ENCODE peak calls at places on chromosomes 16 and 17, in four cellular contexts. A is lung; X is stimulated activated naive CD8-positive, alpha-beta T cell treated with anti-CD3 and anti-CD28 coated beads, Interleukin-15, amount 100 ng/mL, for 72 hours; U is GM04504. Q is an unnamed sample.

GRCh38 chr17:57008958-57009357 is 31.0 kb downstream of the SCPEP1 start:
- DNase-seq in A (no peak), X (no peak), U (no peak), Q (no peak)

GRCh38 chr17:71467719-71468118 is 653.1 kb upstream of the SOX9 start:
- DNase-seq in A (no peak), X (no peak), U (no peak), Q (no peak)

GRCh38 chr16:55475919-55476318 is 3.1 kb upstream of the MMP2 start:
- DNase-seq in A (no peak), X (no peak), U (no peak), Q (no peak)

GRCh38 chr16:89241187-89242003 is 23.9 kb downstream of the ZNF778 start:
- DNase-seq in A (peak), X (peak), U (peak), Q (peak)

GRCh38 chr16:30741461-30741914 is 6.7 kb upstream of the PHKG2 start:
- DNase-seq in A (peak), X (no peak), U (peak), Q (peak)

GRCh38 chr17:33284022-33284421 is 9.1 kb downstream of the ASIC2 start:
- DNase-seq in A (no peak), X (no peak), U (peak), Q (peak)

GRCh38 chr16:65497571-65497970 is 375.7 kb upstream of the CDH11 start:
- DNase-seq in A (no peak), X (no peak), U (no peak), Q (no peak)

GRCh38 chr16:85002099-85002541 is 9.2 kb downstream of the ZDHHC7 start:
- DNase-seq in A (no peak), X (no peak), U (no peak), Q (no peak)

GRCh38 chr17:65121916-65122821 is 15.0 kb upstream of the RGS9 start:
- DNase-seq in A (no peak), X (no peak), U (no peak), Q (no peak)

GRCh38 chr16:18782697-18783429 is 7.3 kb downstream of the RPS15A start:
- DNase-seq in A (no peak), X (no peak), U (no peak), Q (no peak)

GRCh38 chr17:3657588-3657869 is 10.8 kb downstream of the TAX1BP3 start:
- DNase-seq in A (no peak), X (no peak), U (no peak), Q (no peak)

GRCh38 chr17:46770818-46771600 is 47.5 kb downstream of the WNT3 start:
- DNase-seq in A (no peak), X (peak), U (no peak), Q (peak)

GRCh38 chr16:88888057-88888777 is 21.8 kb upstream of the PABPN1L start:
- DNase-seq in A (no peak), X (no peak), U (no peak), Q (no peak)

GRCh38 chr16:48956620-48957019 is 325.0 kb downstream of the CBLN1 start:
- DNase-seq in A (no peak), X (no peak), U (no peak), Q (no peak)

GRCh38 chr16:31354394-31355291 is at the start of gene ITGAX:
- DNase-seq in A (peak), X (peak), U (no peak), Q (peak)

GRCh38 chr16:66523861-66524354 is 26.0 kb downstream of the TK2 start:
- DNase-seq in A (no peak), X (peak), U (no peak), Q (no peak)

GRCh38 chr17:21425321-21425720 is 49.2 kb downstream of the KCNJ12 start:
- DNase-seq in A (no peak), X (no peak), U (no peak), Q (no peak)

Q was measured in left colon.